ENCODE peak calls at places on chromosomes 5 and 9, in eight cellular contexts. N, Q, Z, B, R, V, X and W are unnamed samples.

GRCh38 chr9:133168432-133168831 is 4.7 kb upstream of the GBGT1 start:
- DNase-seq in Q (no peak), N (no peak), B (peak; percentile 80), V (no peak), X (no peak), R (no peak), Z (no peak), W (no peak)

GRCh38 chr9:113309204-113309813 is 6.1 kb upstream of the RNF183 start:
- DNase-seq in Q (peak; percentile 2), N (no peak), V (peak; percentile 71), Z (peak; percentile 11), R (no peak), X (no peak), B (peak; percentile 42), W (peak; percentile 19)

GRCh38 chr5:172641359-172642045 is 439 bp downstream of the NEURL1B start:
- DNase-seq in R (peak; percentile 49), Z (peak; percentile 61), N (no peak), B (peak; percentile 23), X (no peak), Q (no peak), V (no peak), W (no peak)

GRCh38 chr5:105230516-105230915 is 1667.9 kb upstream of the NUDT12 start:
- DNase-seq in B (no peak), R (no peak), Q (no peak), N (no peak), X (no peak), Z (no peak), V (no peak), W (no peak)

GRCh38 chr5:1420211-1421195 is 24.7 kb downstream of the SLC6A3 start:
- DNase-seq in N (no peak), X (no peak), Z (no peak), R (no peak), B (no peak), V (no peak), Q (no peak), W (no peak)

GRCh38 chr5:23014251-23014650 is 161.1 kb upstream of the CDH12 start:
- DNase-seq in X (no peak), V (no peak), Q (no peak), N (no peak), B (no peak), R (no peak), Z (no peak), W (no peak)

GRCh38 chr9:76581752-76582151 is 122.8 kb downstream of the GCNT1 start:
- DNase-seq in R (no peak), Z (no peak), X (no peak), B (no peak), Q (no peak), N (no peak), V (peak; percentile 61), W (no peak)

GRCh38 chr5:173612948-173613347 is 3.5 kb downstream of the BOD1 start:
- DNase-seq in B (no peak), Q (no peak), X (no peak), R (no peak), Z (no peak), N (no peak), V (no peak), W (no peak)

GRCh38 chr5:139482050-139482889 is at the start of gene STING1:
- DNase-seq in Q (peak; percentile 60), V (peak; percentile 65), X (no peak), Z (peak; percentile 87), N (no peak), R (peak; percentile 71), B (no peak), W (peak; percentile 59)

GRCh38 chr5:10875201-10875768 is 114.3 kb upstream of the DAP start:
- DNase-seq in V (no peak), Z (peak; percentile 52), Q (no peak), N (no peak), X (no peak), R (no peak), B (no peak), W (no peak)

GRCh38 chr9:97593960-97594359 is 39.2 kb downstream of the TSTD2 start:
- DNase-seq in N (no peak), V (no peak), X (no peak), Q (no peak), B (no peak), Z (peak; percentile 80), R (no peak), W (no peak)